ENCODE peak calls at places on chromosomes 5 and 9, in seven cellular contexts. One of them, this sample, is unnamed.

GRCh38 chr5:140312067-140312790 is 9.3 kb upstream of the PFDN1 start:
- DNase-seq in heart left ventricle: peak; percentile 54
- DNase-seq in BE2C: no peak
- DNase-seq in NCI-H1092 treated with DMSO at 0.1 percent for 48 hours: no peak
- DNase-seq in foreskin keratinocyte: peak; percentile 92
- DNase-seq in NCI-H510A: no peak
- DNase-seq in osteocyte: no peak
- DNase-seq in this sample: peak; percentile 87

GRCh38 chr5:33091571-33092363 is 349.0 kb upstream of the TARS1 start:
- DNase-seq in foreskin keratinocyte: no peak
- DNase-seq in BE2C: no peak
- DNase-seq in NCI-H1092 treated with DMSO at 0.1 percent for 48 hours: no peak
- DNase-seq in osteocyte: no peak
- DNase-seq in heart left ventricle: no peak
- DNase-seq in NCI-H510A: no peak
- DNase-seq in this sample: no peak

GRCh38 chr9:134469041-134469875 is 143.0 kb downstream of the RXRA start:
- DNase-seq in osteocyte: no peak
- DNase-seq in NCI-H1092 treated with DMSO at 0.1 percent for 48 hours: no peak
- DNase-seq in foreskin keratinocyte: no peak
- DNase-seq in heart left ventricle: peak; percentile 63
- DNase-seq in NCI-H510A: no peak
- DNase-seq in BE2C: no peak
- DNase-seq in this sample: no peak

GRCh38 chr5:54883374-54884194 is 101.8 kb downstream of the ESM1 start:
- DNase-seq in osteocyte: no peak
- DNase-seq in foreskin keratinocyte: no peak
- DNase-seq in BE2C: no peak
- DNase-seq in NCI-H510A: no peak
- DNase-seq in NCI-H1092 treated with DMSO at 0.1 percent for 48 hours: no peak
- DNase-seq in heart left ventricle: peak; percentile 35
- DNase-seq in this sample: no peak

GRCh38 chr5:132224721-132225120 is 2.9 kb downstream of the P4HA2 start:
- DNase-seq in osteocyte: no peak
- DNase-seq in NCI-H1092 treated with DMSO at 0.1 percent for 48 hours: no peak
- DNase-seq in foreskin keratinocyte: no peak
- DNase-seq in NCI-H510A: no peak
- DNase-seq in heart left ventricle: peak; percentile 17
- DNase-seq in BE2C: no peak
- DNase-seq in this sample: no peak

GRCh38 chr5:52786937-52787599 is 648 bp upstream of the ITGA1 start:
- DNase-seq in osteocyte: no peak
- DNase-seq in NCI-H510A: no peak
- DNase-seq in heart left ventricle: peak; percentile 26
- DNase-seq in BE2C: no peak
- DNase-seq in NCI-H1092 treated with DMSO at 0.1 percent for 48 hours: no peak
- DNase-seq in foreskin keratinocyte: no peak
- DNase-seq in this sample: no peak

GRCh38 chr5:132268698-132269551 is 11.4 kb downstream of the PDLIM4 start:
- DNase-seq in foreskin keratinocyte: no peak
- DNase-seq in NCI-H1092 treated with DMSO at 0.1 percent for 48 hours: no peak
- DNase-seq in osteocyte: peak; percentile 90
- DNase-seq in BE2C: peak; percentile 72
- DNase-seq in heart left ventricle: peak; percentile 15
- DNase-seq in NCI-H510A: no peak
- DNase-seq in this sample: no peak

GRCh38 chr5:43702293-43702692 is 99.3 kb downstream of the NNT start:
- DNase-seq in BE2C: no peak
- DNase-seq in NCI-H510A: no peak
- DNase-seq in heart left ventricle: no peak
- DNase-seq in foreskin keratinocyte: no peak
- DNase-seq in NCI-H1092 treated with DMSO at 0.1 percent for 48 hours: no peak
- DNase-seq in osteocyte: no peak
- DNase-seq in this sample: no peak

GRCh38 chr9:12680341-12680740 is 12.8 kb upstream of the TYRP1 start:
- DNase-seq in foreskin keratinocyte: peak; percentile 34
- DNase-seq in NCI-H1092 treated with DMSO at 0.1 percent for 48 hours: no peak
- DNase-seq in NCI-H510A: no peak
- DNase-seq in BE2C: no peak
- DNase-seq in osteocyte: no peak
- DNase-seq in heart left ventricle: no peak
- DNase-seq in this sample: no peak

GRCh38 chr9:27888661-27889295 is 315.5 kb upstream of the C9orf72 start:
- DNase-seq in BE2C: peak; percentile 56
- DNase-seq in NCI-H510A: no peak
- DNase-seq in NCI-H1092 treated with DMSO at 0.1 percent for 48 hours: no peak
- DNase-seq in heart left ventricle: no peak
- DNase-seq in foreskin keratinocyte: no peak
- DNase-seq in osteocyte: no peak
- DNase-seq in this sample: peak; percentile 22

GRCh38 chr5:172945151-172945550 is 14.1 kb upstream of the RPL26L1 start:
- DNase-seq in NCI-H510A: no peak
- DNase-seq in BE2C: no peak
- DNase-seq in heart left ventricle: no peak
- DNase-seq in osteocyte: no peak
- DNase-seq in NCI-H1092 treated with DMSO at 0.1 percent for 48 hours: no peak
- DNase-seq in foreskin keratinocyte: no peak
- DNase-seq in this sample: no peak

GRCh38 chr5:116135344-116135743 is 50.5 kb downstream of the COMMD10 start:
- DNase-seq in heart left ventricle: no peak
- DNase-seq in NCI-H510A: no peak
- DNase-seq in osteocyte: no peak
- DNase-seq in BE2C: no peak
- DNase-seq in foreskin keratinocyte: no peak
- DNase-seq in NCI-H1092 treated with DMSO at 0.1 percent for 48 hours: no peak
- DNase-seq in this sample: no peak

GRCh38 chr9:14271078-14271673 is 42.8 kb downstream of the NFIB start:
- DNase-seq in osteocyte: no peak
- DNase-seq in NCI-H1092 treated with DMSO at 0.1 percent for 48 hours: peak; percentile 83
- DNase-seq in heart left ventricle: peak; percentile 79
- DNase-seq in foreskin keratinocyte: no peak
- DNase-seq in NCI-H510A: peak; percentile 76
- DNase-seq in BE2C: peak; percentile 94
- DNase-seq in this sample: no peak

GRCh38 chr5:65721050-65721774 is 697 bp downstream of the SGTB start:
- DNase-seq in heart left ventricle: peak; percentile 64
- DNase-seq in foreskin keratinocyte: peak; percentile 25
- DNase-seq in NCI-H1092 treated with DMSO at 0.1 percent for 48 hours: peak; percentile 52
- DNase-seq in NCI-H510A: peak; percentile 23
- DNase-seq in BE2C: peak; percentile 74
- DNase-seq in osteocyte: peak; percentile 86
- DNase-seq in this sample: no peak

GRCh38 chr5:9733456-9733855 is 103.3 kb upstream of the TAS2R1 start:
- DNase-seq in NCI-H1092 treated with DMSO at 0.1 percent for 48 hours: no peak
- DNase-seq in BE2C: no peak
- DNase-seq in foreskin keratinocyte: no peak
- DNase-seq in NCI-H510A: no peak
- DNase-seq in heart left ventricle: no peak
- DNase-seq in osteocyte: no peak
- DNase-seq in this sample: no peak

GRCh38 chr9:99368341-99369326 is 146.6 kb downstream of the SEC61B start:
- DNase-seq in heart left ventricle: peak; percentile 79
- DNase-seq in foreskin keratinocyte: no peak
- DNase-seq in NCI-H1092 treated with DMSO at 0.1 percent for 48 hours: no peak
- DNase-seq in osteocyte: peak; percentile 87
- DNase-seq in NCI-H510A: no peak
- DNase-seq in BE2C: no peak
- DNase-seq in this sample: no peak

GRCh38 chr5:14086261-14086660 is 56.9 kb upstream of the TRIO start:
- DNase-seq in NCI-H510A: no peak
- DNase-seq in heart left ventricle: no peak
- DNase-seq in BE2C: no peak
- DNase-seq in foreskin keratinocyte: no peak
- DNase-seq in osteocyte: no peak
- DNase-seq in NCI-H1092 treated with DMSO at 0.1 percent for 48 hours: no peak
- DNase-seq in this sample: no peak

GRCh38 chr5:61303348-61303747 is 28.7 kb upstream of the ZSWIM6 start:
- DNase-seq in osteocyte: no peak
- DNase-seq in BE2C: no peak
- DNase-seq in NCI-H510A: no peak
- DNase-seq in heart left ventricle: no peak
- DNase-seq in NCI-H1092 treated with DMSO at 0.1 percent for 48 hours: no peak
- DNase-seq in foreskin keratinocyte: no peak
- DNase-seq in this sample: no peak

GRCh38 chr9:87280421-87280820 is 217.2 kb upstream of the DAPK1 start:
- DNase-seq in heart left ventricle: no peak
- DNase-seq in BE2C: no peak
- DNase-seq in osteocyte: no peak
- DNase-seq in NCI-H510A: no peak
- DNase-seq in NCI-H1092 treated with DMSO at 0.1 percent for 48 hours: no peak
- DNase-seq in foreskin keratinocyte: no peak
- DNase-seq in this sample: no peak

GRCh38 chr5:42994285-42995151 is 45.6 kb downstream of the ANXA2R start:
- DNase-seq in BE2C: peak; percentile 87
- DNase-seq in NCI-H510A: peak; percentile 32
- DNase-seq in osteocyte: peak; percentile 96
- DNase-seq in foreskin keratinocyte: no peak
- DNase-seq in heart left ventricle: peak; percentile 92
- DNase-seq in NCI-H1092 treated with DMSO at 0.1 percent for 48 hours: no peak
- DNase-seq in this sample: no peak

GRCh38 chr9:93304574-93305496 is 120.9 kb downstream of the WNK2 start:
- DNase-seq in NCI-H510A: peak; percentile 8
- DNase-seq in osteocyte: peak; percentile 87
- DNase-seq in heart left ventricle: peak; percentile 56
- DNase-seq in NCI-H1092 treated with DMSO at 0.1 percent for 48 hours: no peak
- DNase-seq in BE2C: peak; percentile 76
- DNase-seq in foreskin keratinocyte: no peak
- DNase-seq in this sample: peak; percentile 10

GRCh38 chr5:148229840-148230239 is 8.5 kb upstream of the MARCOL start:
- DNase-seq in NCI-H510A: no peak
- DNase-seq in foreskin keratinocyte: no peak
- DNase-seq in heart left ventricle: no peak
- DNase-seq in osteocyte: no peak
- DNase-seq in NCI-H1092 treated with DMSO at 0.1 percent for 48 hours: no peak
- DNase-seq in BE2C: no peak
- DNase-seq in this sample: no peak

GRCh38 chr5:33997331-33997983 is 10.4 kb downstream of the AMACR start:
- DNase-seq in NCI-H1092 treated with DMSO at 0.1 percent for 48 hours: peak; percentile 81
- DNase-seq in heart left ventricle: peak; percentile 26
- DNase-seq in foreskin keratinocyte: no peak
- DNase-seq in NCI-H510A: peak; percentile 36
- DNase-seq in BE2C: peak; percentile 63
- DNase-seq in osteocyte: no peak
- DNase-seq in this sample: peak; percentile 48

GRCh38 chr9:1718836-1719235 is 296.3 kb upstream of the SMARCA2 start:
- DNase-seq in NCI-H1092 treated with DMSO at 0.1 percent for 48 hours: no peak
- DNase-seq in NCI-H510A: peak; percentile 55
- DNase-seq in BE2C: no peak
- DNase-seq in osteocyte: no peak
- DNase-seq in foreskin keratinocyte: no peak
- DNase-seq in heart left ventricle: no peak
- DNase-seq in this sample: no peak

GRCh38 chr9:127634698-127635097 is 22.6 kb downstream of the STXBP1 start:
- DNase-seq in heart left ventricle: no peak
- DNase-seq in BE2C: peak; percentile 39
- DNase-seq in osteocyte: no peak
- DNase-seq in NCI-H1092 treated with DMSO at 0.1 percent for 48 hours: no peak
- DNase-seq in foreskin keratinocyte: no peak
- DNase-seq in NCI-H510A: no peak
- DNase-seq in this sample: no peak

GRCh38 chr5:112126982-112127381 is 292.1 kb downstream of the EPB41L4A start:
- DNase-seq in NCI-H1092 treated with DMSO at 0.1 percent for 48 hours: no peak
- DNase-seq in osteocyte: no peak
- DNase-seq in heart left ventricle: no peak
- DNase-seq in foreskin keratinocyte: no peak
- DNase-seq in BE2C: no peak
- DNase-seq in NCI-H510A: no peak
- DNase-seq in this sample: no peak

GRCh38 chr5:61805101-61805500 is 473.0 kb downstream of the ZSWIM6 start:
- DNase-seq in osteocyte: no peak
- DNase-seq in heart left ventricle: no peak
- DNase-seq in NCI-H1092 treated with DMSO at 0.1 percent for 48 hours: no peak
- DNase-seq in BE2C: no peak
- DNase-seq in foreskin keratinocyte: peak; percentile 61
- DNase-seq in NCI-H510A: no peak
- DNase-seq in this sample: no peak

GRCh38 chr5:42951847-42952411 is 88.2 kb downstream of the ANXA2R start:
- DNase-seq in foreskin keratinocyte: no peak
- DNase-seq in NCI-H510A: no peak
- DNase-seq in BE2C: no peak
- DNase-seq in NCI-H1092 treated with DMSO at 0.1 percent for 48 hours: peak; percentile 24
- DNase-seq in osteocyte: no peak
- DNase-seq in heart left ventricle: peak; percentile 31
- DNase-seq in this sample: no peak

GRCh38 chr5:167574381-167574780 is 717.1 kb upstream of the WWC1 start:
- DNase-seq in foreskin keratinocyte: no peak
- DNase-seq in osteocyte: no peak
- DNase-seq in NCI-H1092 treated with DMSO at 0.1 percent for 48 hours: no peak
- DNase-seq in BE2C: no peak
- DNase-seq in heart left ventricle: no peak
- DNase-seq in NCI-H510A: no peak
- DNase-seq in this sample: no peak

GRCh38 chr9:20989923-20990341 is 41.5 kb downstream of the HACD4 start:
- DNase-seq in NCI-H1092 treated with DMSO at 0.1 percent for 48 hours: peak; percentile 56
- DNase-seq in NCI-H510A: no peak
- DNase-seq in heart left ventricle: peak; percentile 46
- DNase-seq in foreskin keratinocyte: no peak
- DNase-seq in osteocyte: no peak
- DNase-seq in BE2C: no peak
- DNase-seq in this sample: no peak

GRCh38 chr5:179868541-179868940 is 9.9 kb upstream of the MRNIP start:
- DNase-seq in NCI-H1092 treated with DMSO at 0.1 percent for 48 hours: no peak
- DNase-seq in osteocyte: no peak
- DNase-seq in NCI-H510A: no peak
- DNase-seq in foreskin keratinocyte: no peak
- DNase-seq in heart left ventricle: no peak
- DNase-seq in BE2C: no peak
- DNase-seq in this sample: no peak

GRCh38 chr5:123752576-123752975 is 240.6 kb downstream of the CSNK1G3 start:
- DNase-seq in NCI-H510A: no peak
- DNase-seq in BE2C: no peak
- DNase-seq in heart left ventricle: no peak
- DNase-seq in foreskin keratinocyte: no peak
- DNase-seq in NCI-H1092 treated with DMSO at 0.1 percent for 48 hours: no peak
- DNase-seq in osteocyte: no peak
- DNase-seq in this sample: no peak

GRCh38 chr5:124755565-124755964 is 9.1 kb upstream of the ZNF608 start:
- DNase-seq in osteocyte: no peak
- DNase-seq in foreskin keratinocyte: no peak
- DNase-seq in NCI-H510A: no peak
- DNase-seq in heart left ventricle: no peak
- DNase-seq in BE2C: peak; percentile 49
- DNase-seq in NCI-H1092 treated with DMSO at 0.1 percent for 48 hours: no peak
- DNase-seq in this sample: no peak

GRCh38 chr5:132692632-132692967 is 18.8 kb downstream of the IL4 start:
- DNase-seq in BE2C: no peak
- DNase-seq in osteocyte: no peak
- DNase-seq in NCI-H510A: no peak
- DNase-seq in NCI-H1092 treated with DMSO at 0.1 percent for 48 hours: no peak
- DNase-seq in heart left ventricle: no peak
- DNase-seq in foreskin keratinocyte: no peak
- DNase-seq in this sample: no peak

GRCh38 chr9:127721391-127721821 is 5.5 kb downstream of the TTC16 start:
- DNase-seq in osteocyte: no peak
- DNase-seq in heart left ventricle: no peak
- DNase-seq in NCI-H1092 treated with DMSO at 0.1 percent for 48 hours: no peak
- DNase-seq in BE2C: no peak
- DNase-seq in foreskin keratinocyte: no peak
- DNase-seq in NCI-H510A: peak; percentile 44
- DNase-seq in this sample: no peak

This sample was measured in Panc1.